ENCODE peak calls at places on chromosomes 7 and 10, in ten cellular contexts. A, N, V, U, Q, C, T, Z, R and Y are unnamed samples.

GRCh38 chr7:70568674-70569334 is 563.1 kb upstream of the GALNT17 start:
- DNase-seq in Q (no peak), N (no peak), T (no peak), V (peak), R (no peak), A (no peak), C (no peak), U (no peak), Z (no peak), Y (no peak)

GRCh38 chr7:95264225-95264927 is 60.0 kb downstream of the PON1 start:
- DNase-seq in R (no peak), C (no peak), U (no peak), V (no peak), Q (no peak), T (no peak), Z (no peak), N (no peak), A (no peak), Y (no peak)

GRCh38 chr10:132960071-132960472 is 17.7 kb upstream of the CFAP46 start:
- DNase-seq in N (no peak), C (peak), T (no peak), R (no peak), Z (no peak), V (no peak), Q (no peak), A (no peak), U (no peak), Y (no peak)

GRCh38 chr7:72080865-72081264 is 331.3 kb downstream of the CALN1 start:
- DNase-seq in V (no peak), Z (no peak), C (no peak), U (no peak), A (no peak), Q (no peak), T (no peak), N (no peak), R (no peak), Y (no peak)

GRCh38 chr10:6020806-6021205 is 41.4 kb downstream of the IL2RA start:
- DNase-seq in A (no peak), T (no peak), U (no peak), Z (no peak), C (peak), R (no peak), Q (no peak), V (no peak), N (no peak), Y (no peak)

GRCh38 chr7:34675749-34676374 is 17.8 kb downstream of the NPSR1 start:
- DNase-seq in C (no peak), Q (peak), Z (peak), R (no peak), T (peak), A (no peak), V (peak), N (no peak), U (peak), Y (peak)

GRCh38 chr10:1166101-1166827 is 110.1 kb downstream of the WDR37 start:
- DNase-seq in R (no peak), A (no peak), Q (no peak), T (peak), V (no peak), U (no peak), N (no peak), Z (no peak), C (peak), Y (no peak)

GRCh38 chr10:28910960-28911359 is 233.6 kb downstream of the BAMBI start:
- DNase-seq in A (no peak), T (no peak), Z (no peak), N (no peak), V (no peak), R (no peak), C (no peak), Q (no peak), U (no peak), Y (no peak)

GRCh38 chr7:104960741-104961479 is 53.1 kb upstream of the KMT2E start:
- DNase-seq in N (no peak), Q (no peak), V (no peak), T (no peak), Z (no peak), R (no peak), U (no peak), C (peak), A (peak), Y (no peak)

GRCh38 chr7:104962781-104963180 is 51.2 kb upstream of the KMT2E start:
- DNase-seq in U (no peak), A (no peak), Q (no peak), T (no peak), R (no peak), N (no peak), C (no peak), V (no peak), Z (no peak), Y (no peak)

GRCh38 chr10:126042354-126042753 is 146.0 kb downstream of the FANK1 start:
- DNase-seq in T (no peak), V (no peak), Z (no peak), N (no peak), U (no peak), Q (no peak), A (peak), C (no peak), R (no peak), Y (no peak)

GRCh38 chr10:9289811-9290210 is 1235.3 kb downstream of the GATA3 start:
- DNase-seq in C (no peak), V (no peak), A (no peak), U (no peak), R (no peak), Z (no peak), N (no peak), Q (no peak), T (no peak), Y (no peak)

GRCh38 chr10:21526184-21526951 is 886 bp upstream of the SKIDA1 start:
- DNase-seq in C (peak), Z (peak), Q (no peak), T (peak), V (peak), U (peak), R (peak), A (peak), N (peak), Y (peak)

GRCh38 chr7:105664816-105665525 is 83.7 kb upstream of the EFCAB10 start:
- DNase-seq in R (no peak), T (peak), C (no peak), A (no peak), U (peak), Z (peak), N (no peak), V (peak), Q (peak), Y (no peak)

GRCh38 chr10:95896066-95896850 is 11.5 kb upstream of the CC2D2B start:
- DNase-seq in A (peak), V (no peak), R (no peak), N (no peak), Q (no peak), T (no peak), Z (no peak), U (no peak), C (no peak), Y (no peak)

GRCh38 chr10:131849591-131850489 is 51.0 kb upstream of the PPP2R2D start:
- DNase-seq in Q (no peak), U (no peak), Z (no peak), V (no peak), R (no peak), C (peak), T (no peak), A (no peak), N (no peak), Y (no peak)

GRCh38 chr10:370222-370825 is 235.1 kb downstream of the ZMYND11 start:
- DNase-seq in Z (no peak), R (no peak), C (no peak), V (no peak), T (no peak), Q (no peak), N (no peak), A (no peak), U (no peak), Y (no peak)

GRCh38 chr10:92404592-92404991 is 113.6 kb downstream of the MARCHF5 start:
- DNase-seq in Q (no peak), N (no peak), V (no peak), Z (no peak), C (no peak), T (no peak), A (no peak), U (no peak), R (no peak), Y (no peak)

DNA sequence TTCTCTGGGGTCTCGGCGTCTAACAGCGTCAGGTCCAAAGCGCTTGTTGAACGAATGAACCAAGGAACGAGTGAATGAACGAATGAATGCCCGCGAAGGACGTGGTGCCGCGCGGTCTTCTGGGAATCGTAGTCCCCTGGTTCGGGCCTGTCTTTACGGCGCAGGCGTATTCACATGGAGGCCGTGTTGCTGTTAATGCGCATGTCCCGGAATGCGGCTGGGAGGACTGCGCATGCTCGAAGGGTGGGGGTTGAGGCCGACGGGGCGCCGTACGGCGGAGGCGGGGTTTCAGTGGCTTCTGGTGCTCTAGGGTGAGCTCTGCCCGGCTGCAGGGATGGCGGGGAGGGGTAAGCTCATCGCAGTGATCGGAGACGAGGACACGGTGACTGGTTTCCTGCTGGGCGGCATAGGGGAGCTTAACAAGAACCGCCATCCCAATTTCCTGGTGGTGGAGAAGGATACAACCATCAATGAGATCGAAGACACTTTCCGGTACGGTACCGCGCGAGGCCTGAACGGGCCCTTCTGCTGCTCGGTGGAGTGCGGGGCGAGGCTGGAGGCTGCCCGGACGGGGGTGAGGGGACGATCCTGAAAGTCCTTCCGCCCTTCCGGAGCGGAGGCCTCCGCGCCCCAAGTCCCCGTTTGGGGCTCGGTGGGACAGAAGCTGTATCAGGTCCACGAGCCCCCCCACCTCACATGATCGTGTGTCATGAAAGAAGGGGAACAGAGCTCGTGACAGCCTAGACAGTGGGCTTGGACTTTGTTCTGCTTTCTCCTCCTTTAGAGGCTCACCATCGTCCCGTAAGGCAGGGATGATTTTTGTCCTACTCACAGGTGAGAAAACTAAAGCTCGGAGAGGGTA is at the start of gene ATP6V1F:
- DNase-seq in N (peak), T (peak), Z (peak), Q (peak), C (peak), U (peak), R (peak), V (peak), A (peak), Y (peak)
- TF ChIP-seq CTCF in N (peak), T (no peak), Z (no peak), Q (no peak), C (no peak), U (no peak), R (no peak), V (no peak), A (no peak), Y (no peak)

GRCh38 chr10:103847909-103848468 is 7.4 kb downstream of the SH3PXD2A start:
- DNase-seq in N (no peak), T (peak), A (no peak), V (no peak), C (no peak), U (peak), Q (peak), R (no peak), Z (peak), Y (no peak)
- TF ChIP-seq CTCF in N (no peak), T (no peak), A (peak), V (no peak), C (no peak), U (peak), Q (peak), R (peak), Z (peak), Y (no peak)

GRCh38 chr7:27129729-27130539 is 623 bp downstream of the HOXA4 start:
- DNase-seq in R (no peak), C (no peak), Q (no peak), U (peak), Z (no peak), A (peak), V (no peak), T (no peak), N (no peak), Y (no peak)
- TF ChIP-seq CTCF in R (no peak), C (no peak), Q (no peak), U (no peak), Z (no peak), A (no peak), V (no peak), T (no peak), N (no peak), Y (no peak)

GRCh38 chr10:15395912-15396311 is 24.8 kb upstream of the FAM171A1 start:
- DNase-seq in V (no peak), U (no peak), A (no peak), N (no peak), T (no peak), Q (no peak), R (no peak), C (no peak), Z (no peak), Y (no peak)

GRCh38 chr10:15391491-15391890 is 20.4 kb upstream of the FAM171A1 start:
- DNase-seq in Z (no peak), A (no peak), V (no peak), T (no peak), N (no peak), U (no peak), R (no peak), Q (no peak), C (no peak), Y (no peak)

GRCh38 chr10:15399060-15399661 is 28.1 kb upstream of the FAM171A1 start:
- DNase-seq in T (no peak), A (no peak), U (no peak), Q (no peak), V (no peak), Z (no peak), R (no peak), C (no peak), N (no peak), Y (no peak)

DNA sequence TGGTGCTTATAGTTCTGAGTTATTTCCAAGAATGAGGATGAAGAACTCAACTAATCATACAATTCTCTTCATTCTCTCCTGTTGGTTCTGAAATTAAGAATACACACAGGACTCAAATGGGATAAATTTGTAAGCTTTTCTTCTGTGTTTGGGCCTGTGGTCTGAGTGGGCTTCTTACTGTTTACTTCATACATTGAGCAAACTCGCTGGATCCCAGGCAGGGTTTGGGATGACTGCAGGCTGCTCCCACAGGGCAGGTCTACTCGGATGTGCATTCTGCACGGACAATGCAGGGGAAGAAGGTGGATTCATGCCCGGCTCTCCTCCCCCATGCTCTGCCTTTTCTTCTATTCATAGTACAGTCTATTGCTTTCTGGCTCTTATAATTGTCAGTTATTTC is 22.3 kb upstream of the FAM171A1 start:
- DNase-seq in Z (no peak), C (no peak), R (no peak), V (no peak), U (no peak), N (no peak), T (no peak), A (no peak), Q (no peak), Y (no peak)
- TF ChIP-seq CTCF in Z (no peak), C (no peak), R (no peak), V (no peak), U (no peak), N (no peak), T (no peak), A (no peak), Q (no peak), Y (no peak)

GRCh38 chr10:25627606-25628005 is 306.4 kb upstream of the MYO3A start:
- DNase-seq in V (no peak), T (no peak), C (no peak), N (no peak), A (no peak), R (no peak), Q (no peak), U (no peak), Z (no peak), Y (no peak)

GRCh38 chr10:25631471-25631870 is 302.6 kb upstream of the MYO3A start:
- DNase-seq in C (no peak), A (no peak), U (no peak), Z (no peak), V (no peak), N (no peak), T (no peak), R (no peak), Q (no peak), Y (no peak)

GRCh38 chr10:25633542-25633941 is 300.5 kb upstream of the MYO3A start:
- DNase-seq in R (no peak), N (no peak), U (no peak), A (no peak), T (no peak), V (no peak), C (no peak), Z (no peak), Q (no peak), Y (no peak)

GRCh38 chr10:25632802-25633201 is 301.2 kb upstream of the MYO3A start:
- DNase-seq in R (no peak), V (no peak), Z (no peak), N (no peak), Q (no peak), T (no peak), U (no peak), A (no peak), C (no peak), Y (no peak)

GRCh38 chr10:25629333-25629732 is 304.7 kb upstream of the MYO3A start:
- DNase-seq in R (no peak), C (no peak), T (no peak), U (no peak), Z (no peak), A (no peak), V (no peak), N (no peak), Q (no peak), Y (no peak)
- TF ChIP-seq CTCF in R (no peak), C (no peak), T (no peak), U (no peak), Z (no peak), A (no peak), V (no peak), N (no peak), Q (no peak), Y (no peak)

GRCh38 chr7:135557455-135558336 is at the start of gene NUP205:
- DNase-seq in Q (peak), C (peak), V (peak), U (peak), Z (peak), R (peak), N (peak), T (peak), A (peak), Y (peak)

GRCh38 chr7:135562720-135563119 is 5.0 kb downstream of the NUP205 start:
- DNase-seq in Z (no peak), V (no peak), R (no peak), A (no peak), N (no peak), U (peak), Q (no peak), T (peak), C (no peak), Y (no peak)

GRCh38 chr7:135558881-135559280 is 1.2 kb downstream of the NUP205 start:
- DNase-seq in Z (no peak), C (no peak), R (no peak), Q (no peak), T (no peak), V (no peak), A (no peak), U (no peak), N (no peak), Y (no peak)

DNA sequence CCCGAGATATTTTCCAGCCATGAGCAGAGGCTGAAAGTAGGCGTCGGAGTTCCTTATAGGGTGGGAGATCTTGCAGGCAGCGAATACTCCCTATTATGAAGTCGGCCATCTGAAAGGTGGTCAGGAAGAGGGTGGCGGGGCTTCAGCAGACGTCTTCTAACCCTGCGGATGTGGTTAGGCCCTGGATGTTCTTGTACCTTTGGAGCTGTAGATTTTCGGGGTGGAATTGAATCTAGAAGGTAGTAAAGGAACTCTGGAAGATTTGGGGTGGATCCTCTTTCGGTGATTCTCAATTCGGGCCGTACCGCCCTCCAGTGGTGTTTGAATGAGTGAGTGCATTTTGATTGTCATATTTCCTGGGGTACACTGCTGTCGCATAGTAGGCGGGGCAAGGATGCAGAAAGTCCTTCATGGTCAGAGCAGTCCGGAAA is 635 bp downstream of the NUP205 start:
- DNase-seq in V (peak), U (peak), Q (peak), Z (peak), A (peak), C (peak), R (peak), N (peak), T (peak), Y (peak)
- TF ChIP-seq CTCF in V (no peak), U (peak), Q (peak), Z (peak), A (peak), C (peak), R (peak), N (peak), T (no peak), Y (peak)